ENCODE peak calls at places on chromosome 6, in nine cellular contexts. D is cardiac muscle cell, X is GM12864, W is ovary, E is AG04449, K is WTC11, Z is spleen, V is IMR-90, G is coronary artery. L is an unnamed sample.

GRCh38 chr6:167793421-167793820 is 33.3 kb upstream of the AFDN start:
- DNase-seq in D (no peak), X (no peak), W (no peak), E (no peak), K (no peak), Z (no peak), V (no peak), G (no peak), L (no peak)

GRCh38 chr6:135243871-135244796 is 63.0 kb downstream of the MYB start:
- DNase-seq in D (no peak), X (no peak), W (no peak), E (no peak), K (no peak), Z (no peak), V (no peak), G (no peak), L (no peak)

GRCh38 chr6:168968228-168968627 is 285.4 kb downstream of the THBS2 start:
- DNase-seq in D (no peak), X (peak; percentile 5), W (peak; percentile 50), E (peak; percentile 81), K (no peak), Z (no peak), V (peak; percentile 53), G (no peak), L (no peak)

GRCh38 chr6:140782941-140783340 is 1349.8 kb upstream of the GJE1 start:
- DNase-seq in D (no peak), X (no peak), W (no peak), E (peak; percentile 7), K (no peak), Z (no peak), V (no peak), G (no peak), L (no peak)

GRCh38 chr6:30759575-30760239 is 15.4 kb upstream of the IER3 start:
- DNase-seq in D (peak; percentile 40), X (no peak), W (no peak), E (peak; percentile 98), K (no peak), Z (no peak), V (peak; percentile 98), G (no peak), L (no peak)

GRCh38 chr6:26607434-26608230 is 10.9 kb downstream of the ABT1 start:
- DNase-seq in D (peak; percentile 71), X (peak; percentile 34), W (no peak), E (no peak), K (peak; percentile 53), Z (no peak), V (peak; percentile 58), G (no peak), L (no peak)

GRCh38 chr6:113529191-113529590 is 328.0 kb upstream of the MARCKS start:
- DNase-seq in D (no peak), X (no peak), W (no peak), E (no peak), K (no peak), Z (no peak), V (peak; percentile 60), G (no peak), L (no peak)

GRCh38 chr6:10567256-10568041 is 46.3 kb downstream of the GCNT2 start:
- DNase-seq in D (no peak), X (no peak), W (no peak), E (no peak), K (no peak), Z (no peak), V (no peak), G (no peak), L (no peak)

GRCh38 chr6:110173506-110174132 is 5.9 kb downstream of the WASF1 start:
- DNase-seq in D (peak; percentile 35), X (no peak), W (no peak), E (no peak), K (no peak), Z (no peak), V (peak; percentile 1), G (no peak), L (no peak)

GRCh38 chr6:142631517-142632385 is 313.2 kb downstream of the HIVEP2 start:
- DNase-seq in D (no peak), X (no peak), W (no peak), E (no peak), K (no peak), Z (no peak), V (no peak), G (no peak), L (no peak)

GRCh38 chr6:137155830-137156229 is 17.6 kb downstream of the IL22RA2 start:
- DNase-seq in D (no peak), X (no peak), W (no peak), E (no peak), K (no peak), Z (no peak), V (no peak), G (no peak), L (no peak)
- TF ChIP-seq CTCF in D (no peak), X (no peak), W (no peak), E (no peak), K (no peak), Z (no peak), V (no peak), G (no peak), L (no peak)

DNA sequence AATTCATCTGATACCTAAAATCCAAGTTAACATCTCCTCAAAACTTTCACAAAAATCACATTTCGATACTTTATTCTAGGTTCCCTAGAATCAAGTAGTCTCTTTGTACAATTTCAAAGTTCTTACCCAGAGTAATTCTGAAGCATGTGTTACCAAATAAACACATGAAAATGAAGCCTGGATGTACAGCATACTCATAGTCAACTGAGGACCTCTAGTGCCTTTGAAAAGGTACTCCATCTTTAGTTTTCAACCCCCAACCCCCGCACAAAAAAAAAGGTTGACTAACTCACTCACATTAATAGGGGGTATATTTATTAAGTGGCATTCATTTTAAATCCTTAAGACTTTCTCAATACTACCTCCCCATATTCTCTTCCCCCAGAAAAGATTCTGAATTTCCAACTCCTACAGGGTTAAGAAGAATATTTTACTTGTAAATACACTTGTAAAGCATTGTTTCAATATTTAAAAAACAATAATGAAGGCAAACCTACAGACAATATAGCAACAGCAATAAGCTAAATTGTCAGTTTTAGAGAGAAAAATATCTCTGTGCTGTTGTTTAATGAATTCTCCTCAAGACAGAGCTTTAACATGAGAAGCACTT is 3.1 kb downstream of the PLN start:
- DNase-seq in D (peak; percentile 64), X (no peak), W (no peak), E (no peak), K (no peak), Z (no peak), V (peak; percentile 79), G (no peak), L (no peak)
- TF ChIP-seq CTCF in D (peak; percentile 58), X (peak; percentile 49), W (no peak), E (peak; percentile 60), K (peak; percentile 42), Z (peak; percentile 45), V (peak; percentile 80), G (peak; percentile 44), L (peak; percentile 46)

DNA sequence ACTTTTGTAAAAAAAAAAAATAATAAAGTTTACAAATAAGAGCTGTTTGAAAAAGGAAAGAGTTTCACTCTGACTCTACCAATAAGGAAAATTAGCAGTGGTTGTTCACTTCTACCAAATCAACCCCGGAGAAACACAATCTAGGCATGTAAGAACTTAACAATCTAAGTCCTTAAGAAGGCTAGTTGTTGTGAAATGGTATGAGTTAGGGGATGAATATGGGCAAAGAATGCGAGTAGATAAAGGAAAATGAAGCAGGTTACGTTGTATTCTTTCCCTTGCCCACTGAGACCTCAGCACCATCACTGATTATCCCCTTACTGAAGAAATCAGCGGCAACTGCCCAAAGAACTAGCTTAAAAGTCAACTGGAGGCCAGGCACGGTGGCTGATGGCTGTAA is 15.4 kb downstream of the MOCS1 start:
- DNase-seq in D (no peak), X (no peak), W (no peak), E (no peak), K (no peak), Z (no peak), V (no peak), G (no peak), L (no peak)
- TF ChIP-seq CTCF in D (no peak), X (no peak), W (no peak), E (no peak), K (no peak), Z (no peak), V (no peak), G (no peak), L (no peak)

GRCh38 chr6:132962936-132963579 is 148.7 kb downstream of the RPS12 start:
- DNase-seq in D (peak; percentile 82), X (peak; percentile 27), W (peak; percentile 59), E (no peak), K (peak; percentile 91), Z (peak; percentile 74), V (peak; percentile 77), G (no peak), L (peak; percentile 54)

GRCh38 chr6:132961122-132961521 is 146.8 kb downstream of the RPS12 start:
- DNase-seq in D (no peak), X (no peak), W (no peak), E (peak; percentile 29), K (no peak), Z (no peak), V (peak; percentile 92), G (no peak), L (no peak)

GRCh38 chr6:132961610-132962009 is 147.2 kb downstream of the RPS12 start:
- DNase-seq in D (peak; percentile 18), X (no peak), W (no peak), E (no peak), K (peak; percentile 21), Z (no peak), V (no peak), G (no peak), L (no peak)

GRCh38 chr6:132964868-132965382 is 150.6 kb downstream of the RPS12 start:
- DNase-seq in D (no peak), X (no peak), W (no peak), E (no peak), K (no peak), Z (no peak), V (peak; percentile 18), G (no peak), L (no peak)

GRCh38 chr6:132964101-132964867 is 149.9 kb downstream of the RPS12 start:
- DNase-seq in D (no peak), X (no peak), W (no peak), E (no peak), K (no peak), Z (no peak), V (peak; percentile 87), G (no peak), L (no peak)
- TF ChIP-seq CTCF in D (no peak), X (no peak), W (no peak), E (no peak), K (no peak), Z (no peak), V (no peak), G (no peak), L (no peak)